ENCODE peak calls at places on chromosomes 6 and 20, in eight cellular contexts. I is heart right ventricle; F is SJSA1; Z is epithelial cell of prostate; M is neuronal stem cell; K is CD4-positive, alpha-beta memory T cell; J is psoas muscle; P is AG04450. V is an unnamed sample.

GRCh38 chr20:46226602-46227001 is 81.7 kb downstream of the CDH22 start:
- DNase-seq in I (no peak), F (no peak), Z (no peak), M (no peak), K (no peak), J (peak), P (no peak), V (no peak)

GRCh38 chr20:51680067-51680749 is 88.0 kb downstream of the ATP9A start:
- DNase-seq in I (no peak), F (no peak), Z (no peak), M (no peak), K (no peak), J (no peak), P (no peak), V (no peak)

GRCh38 chr6:67640462-67640861 is 994.6 kb upstream of the ADGRB3 start:
- DNase-seq in I (no peak), F (no peak), Z (no peak), M (no peak), K (no peak), J (no peak), P (no peak), V (no peak)

GRCh38 chr6:21185849-21186478 is 407.6 kb upstream of the SOX4 start:
- DNase-seq in I (no peak), F (no peak), Z (no peak), M (peak), K (no peak), J (no peak), P (no peak), V (no peak)

GRCh38 chr20:44442298-44443070 is 33.2 kb upstream of the TTPAL start:
- DNase-seq in I (no peak), F (no peak), Z (no peak), M (no peak), K (no peak), J (no peak), P (no peak), V (no peak)

GRCh38 chr6:115971785-115972184 is 88.9 kb downstream of the FRK start:
- DNase-seq in I (no peak), F (no peak), Z (no peak), M (no peak), K (no peak), J (no peak), P (no peak), V (no peak)

GRCh38 chr6:160331753-160332152 is 16.4 kb upstream of the SLC22A3 start:
- DNase-seq in I (no peak), F (no peak), Z (no peak), M (no peak), K (no peak), J (no peak), P (no peak), V (no peak)

GRCh38 chr6:118542184-118542952 is 5.7 kb upstream of the PLN start:
- DNase-seq in I (no peak), F (peak), Z (peak), M (no peak), K (no peak), J (no peak), P (no peak), V (no peak)

GRCh38 chr20:31906001-31906400 is 35.6 kb downstream of the TTLL9 start:
- DNase-seq in I (no peak), F (no peak), Z (no peak), M (no peak), K (no peak), J (no peak), P (no peak), V (no peak)

GRCh38 chr6:40210628-40211056 is 276.4 kb upstream of the MOCS1 start:
- DNase-seq in I (no peak), F (no peak), Z (no peak), M (no peak), K (no peak), J (no peak), P (no peak), V (no peak)

GRCh38 chr20:16423311-16424212 is 149.7 kb downstream of the KIF16B start:
- DNase-seq in I (no peak), F (no peak), Z (no peak), M (no peak), K (no peak), J (no peak), P (no peak), V (no peak)

GRCh38 chr6:11598687-11599086 is 61.1 kb downstream of the TMEM170B start:
- DNase-seq in I (no peak), F (no peak), Z (no peak), M (no peak), K (no peak), J (no peak), P (no peak), V (no peak)

GRCh38 chr6:2751871-2752270 is 1.1 kb upstream of the MYLK4 start:
- DNase-seq in I (no peak), F (peak), Z (no peak), M (no peak), K (no peak), J (no peak), P (no peak), V (no peak)

GRCh38 chr6:104814743-104815142 is 45.0 kb downstream of the HACE1 start:
- DNase-seq in I (no peak), F (no peak), Z (no peak), M (no peak), K (no peak), J (no peak), P (no peak), V (no peak)

GRCh38 chr6:22827760-22828159 is 258.4 kb downstream of the HDGFL1 start:
- DNase-seq in I (no peak), F (no peak), Z (no peak), M (no peak), K (no peak), J (no peak), P (no peak), V (no peak)

GRCh38 chr6:38012573-38012972 is 193.0 kb downstream of the ZFAND3 start:
- DNase-seq in I (no peak), F (peak), Z (no peak), M (no peak), K (peak), J (no peak), P (peak), V (no peak)

GRCh38 chr6:53543341-53544010 is 1.4 kb downstream of the GCLC start:
- DNase-seq in I (no peak), F (peak), Z (no peak), M (no peak), K (no peak), J (no peak), P (peak), V (no peak)

GRCh38 chr6:4612636-4613171 is 163.5 kb upstream of the CDYL start:
- DNase-seq in I (peak), F (no peak), Z (no peak), M (no peak), K (no peak), J (peak), P (no peak), V (no peak)

GRCh38 chr20:1417273-1417672 is 24.4 kb upstream of the FKBP1A start:
- DNase-seq in I (no peak), F (peak), Z (no peak), M (no peak), K (no peak), J (no peak), P (no peak), V (no peak)

GRCh38 chr6:116969211-116969863 is 92.3 kb downstream of the RFX6 start:
- DNase-seq in I (no peak), F (peak), Z (no peak), M (peak), K (no peak), J (no peak), P (peak), V (no peak)

GRCh38 chr6:29425075-29425474 is 10.3 kb downstream of the OR12D1 start:
- DNase-seq in I (no peak), F (no peak), Z (no peak), M (no peak), K (no peak), J (no peak), P (no peak), V (no peak)

GRCh38 chr6:110999634-111000270 is 17.9 kb downstream of the RPF2 start:
- DNase-seq in I (no peak), F (peak), Z (no peak), M (no peak), K (peak), J (no peak), P (no peak), V (no peak)

GRCh38 chr6:131995924-131996323 is 44.8 kb upstream of the CCN2 start:
- DNase-seq in I (no peak), F (peak), Z (peak), M (no peak), K (no peak), J (no peak), P (peak), V (no peak)

GRCh38 chr20:61539706-61540360 is 287.8 kb downstream of the CDH4 start:
- DNase-seq in I (no peak), F (no peak), Z (no peak), M (no peak), K (no peak), J (no peak), P (no peak), V (no peak)

GRCh38 chr20:45450097-45450818 is 19.3 kb upstream of the WFDC2 start:
- DNase-seq in I (no peak), F (no peak), Z (peak), M (no peak), K (peak), J (no peak), P (no peak), V (no peak)

GRCh38 chr20:9608639-9609440 is 94.5 kb downstream of the LAMP5 start:
- DNase-seq in I (no peak), F (no peak), Z (no peak), M (no peak), K (no peak), J (no peak), P (no peak), V (no peak)

GRCh38 chr6:18387061-18387721 is at the start of gene RNF144B:
- DNase-seq in I (peak), F (peak), Z (peak), M (peak), K (peak), J (peak), P (no peak), V (peak)

GRCh38 chr6:5085638-5086293 is 625 bp downstream of the PPP1R3G start:
- DNase-seq in I (peak), F (no peak), Z (no peak), M (peak), K (no peak), J (peak), P (no peak), V (no peak)

GRCh38 chr20:37319120-37319717 is 26.7 kb upstream of the SRC start:
- DNase-seq in I (no peak), F (no peak), Z (no peak), M (peak), K (no peak), J (no peak), P (no peak), V (no peak)

GRCh38 chr6:70221025-70221714 is 81.7 kb downstream of the COL9A1 start:
- DNase-seq in I (no peak), F (no peak), Z (no peak), M (peak), K (peak), J (no peak), P (no peak), V (no peak)

GRCh38 chr6:7532821-7533220 is 8.7 kb upstream of the DSP start:
- DNase-seq in I (no peak), F (no peak), Z (no peak), M (no peak), K (no peak), J (no peak), P (no peak), V (no peak)

GRCh38 chr20:58871533-58872102 is 19.1 kb downstream of the GNAS start:
- DNase-seq in I (no peak), F (no peak), Z (no peak), M (no peak), K (no peak), J (no peak), P (no peak), V (no peak)

GRCh38 chr6:13593720-13594119 is 19.3 kb downstream of the SIRT5 start:
- DNase-seq in I (no peak), F (no peak), Z (no peak), M (no peak), K (no peak), J (no peak), P (no peak), V (no peak)

GRCh38 chr20:51175156-51175555 is 152.2 kb upstream of the KCNG1 start:
- DNase-seq in I (no peak), F (no peak), Z (no peak), M (no peak), K (no peak), J (no peak), P (no peak), V (no peak)

GRCh38 chr6:36793296-36793912 is 45.8 kb downstream of the CPNE5 start:
- DNase-seq in I (no peak), F (no peak), Z (no peak), M (no peak), K (no peak), J (no peak), P (no peak), V (no peak)
- H3K27ac ChIP-seq in I (no peak), F (no peak), Z (no peak), M (no peak), K (no peak), J (no peak), P (no peak), V (no peak)

DNA sequence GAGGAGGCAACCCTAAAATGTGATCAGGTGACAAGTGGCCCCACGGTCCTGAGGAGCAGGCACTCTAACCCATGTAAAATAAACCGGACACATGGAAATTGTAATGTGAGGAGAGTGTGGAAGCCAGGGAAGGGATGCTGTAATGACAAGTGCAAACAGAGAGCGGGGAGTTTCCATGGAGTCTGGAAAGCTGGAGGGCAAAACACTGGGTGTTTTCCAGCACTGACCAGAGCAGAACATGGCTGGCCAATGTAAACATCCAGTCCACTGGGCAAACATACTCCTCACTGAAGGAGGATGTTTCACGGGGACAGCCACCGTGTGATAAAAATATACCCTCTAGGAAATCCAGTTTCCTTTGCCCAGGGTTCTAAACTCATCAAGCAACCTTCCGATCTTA is 219.0 kb upstream of the JARID2 start:
- DNase-seq in I (no peak), F (no peak), Z (no peak), M (no peak), K (no peak), J (no peak), P (peak), V (no peak)
- H3K27ac ChIP-seq in I (no peak), F (no peak), Z (no peak), M (no peak), K (no peak), J (no peak), P (no peak), V (no peak)

GRCh38 chr6:158653577-158654354 is 3.9 kb downstream of the SYTL3 start:
- DNase-seq in I (peak), F (peak), Z (no peak), M (no peak), K (peak), J (no peak), P (no peak), V (peak)

GRCh38 chr6:158655569-158656450 is 6.0 kb downstream of the SYTL3 start:
- DNase-seq in I (no peak), F (no peak), Z (no peak), M (no peak), K (no peak), J (no peak), P (no peak), V (peak)

GRCh38 chr6:158660331-158660730 is 10.5 kb downstream of the SYTL3 start:
- DNase-seq in I (no peak), F (no peak), Z (no peak), M (no peak), K (peak), J (no peak), P (no peak), V (no peak)

GRCh38 chr6:158654498-158654897 is 4.6 kb downstream of the SYTL3 start:
- DNase-seq in I (peak), F (peak), Z (no peak), M (no peak), K (no peak), J (peak), P (no peak), V (peak)

DNA sequence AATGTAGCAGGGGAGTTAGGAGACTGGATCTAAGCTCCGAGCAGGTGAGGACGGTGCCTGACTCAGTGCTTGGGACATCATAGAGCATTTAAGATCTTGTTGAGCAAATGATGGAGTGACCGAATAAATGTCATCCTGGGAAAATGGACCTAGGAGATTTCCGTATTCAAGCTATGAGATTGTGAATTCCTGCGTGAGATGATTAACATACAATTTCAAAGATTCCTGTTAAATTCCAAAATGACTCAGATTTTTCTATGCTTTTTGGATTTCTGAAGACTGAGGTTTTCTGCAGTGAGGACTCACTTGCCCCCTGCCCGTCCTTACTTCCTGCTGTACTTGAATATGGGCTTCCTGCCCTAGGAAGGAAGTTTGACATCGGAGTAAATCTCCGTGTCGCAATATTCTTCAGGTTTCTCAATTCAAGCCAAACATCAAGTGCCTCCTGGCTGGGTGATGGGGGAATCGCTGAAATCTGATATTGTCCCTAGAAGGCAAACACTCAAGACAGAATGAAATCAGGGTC is 5.2 kb downstream of the SYTL3 start:
- DNase-seq in I (no peak), F (no peak), Z (no peak), M (no peak), K (no peak), J (no peak), P (no peak), V (no peak)
- H3K27ac ChIP-seq in I (peak), F (peak), Z (no peak), M (no peak), K (peak), J (peak), P (peak), V (no peak)

DNA sequence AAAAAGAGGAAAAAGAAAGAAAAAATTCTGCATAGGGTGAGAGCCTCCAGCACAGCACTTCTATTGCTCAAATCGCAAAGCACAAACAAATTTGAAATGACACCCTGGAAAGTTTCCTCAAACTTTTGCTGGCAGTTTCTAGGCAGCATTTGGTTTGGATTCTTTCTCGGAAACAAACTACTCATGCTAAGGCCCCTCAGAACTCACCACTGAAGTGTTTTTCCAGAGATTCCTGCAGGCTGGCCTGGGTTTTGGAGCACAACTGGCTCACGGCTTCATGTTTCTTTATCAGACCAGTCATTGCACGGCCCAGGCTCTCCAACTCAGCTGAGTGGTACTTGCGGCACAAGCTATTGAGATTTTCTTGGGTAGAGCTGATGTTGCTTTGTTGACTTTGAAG is 237.8 kb downstream of the SYNE1 start:
- DNase-seq in I (no peak), F (no peak), Z (no peak), M (no peak), K (no peak), J (no peak), P (no peak), V (peak)
- H3K27ac ChIP-seq in I (no peak), F (no peak), Z (no peak), M (no peak), K (no peak), J (peak), P (peak), V (peak)

GRCh38 chr20:3172126-3172932 is 1.0 kb downstream of the LZTS3 start:
- DNase-seq in I (no peak), F (no peak), Z (no peak), M (no peak), K (no peak), J (peak), P (no peak), V (no peak)
- H3K27ac ChIP-seq in I (no peak), F (no peak), Z (no peak), M (peak), K (no peak), J (no peak), P (no peak), V (no peak)

GRCh38 chr20:5524886-5525285 is 208.1 kb upstream of the PROKR2 start:
- DNase-seq in I (no peak), F (no peak), Z (no peak), M (no peak), K (no peak), J (no peak), P (no peak), V (no peak)
- H3K27ac ChIP-seq in I (no peak), F (no peak), Z (no peak), M (no peak), K (no peak), J (no peak), P (no peak), V (no peak)

DNA sequence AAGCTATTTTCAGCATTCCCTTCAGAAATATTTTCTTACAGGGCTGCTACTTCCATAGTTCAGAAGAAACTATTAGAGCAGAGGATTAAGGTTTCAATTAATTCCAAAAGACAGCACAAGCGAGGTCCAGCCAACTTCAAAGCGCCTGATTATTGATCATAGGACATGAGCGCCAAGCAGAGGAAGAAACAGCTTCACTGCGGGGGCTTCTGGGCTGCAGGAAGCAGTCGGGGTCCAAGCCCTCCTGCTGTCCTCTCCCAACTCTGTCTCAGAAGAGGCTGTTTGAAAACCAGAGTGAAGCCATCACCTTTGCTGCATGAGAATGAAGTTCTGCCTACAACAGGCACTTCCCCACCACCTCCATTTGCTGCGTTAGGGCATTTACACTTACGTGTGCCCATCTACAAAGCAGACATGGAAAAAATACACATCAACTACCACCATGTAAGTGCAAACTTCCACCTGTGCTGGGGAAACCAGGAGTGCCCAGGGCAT is 23.9 kb downstream of the SUMO4 start:
- DNase-seq in I (no peak), F (no peak), Z (no peak), M (no peak), K (no peak), J (no peak), P (no peak), V (no peak)
- H3K27ac ChIP-seq in I (peak), F (no peak), Z (no peak), M (no peak), K (no peak), J (no peak), P (no peak), V (no peak)

DNA sequence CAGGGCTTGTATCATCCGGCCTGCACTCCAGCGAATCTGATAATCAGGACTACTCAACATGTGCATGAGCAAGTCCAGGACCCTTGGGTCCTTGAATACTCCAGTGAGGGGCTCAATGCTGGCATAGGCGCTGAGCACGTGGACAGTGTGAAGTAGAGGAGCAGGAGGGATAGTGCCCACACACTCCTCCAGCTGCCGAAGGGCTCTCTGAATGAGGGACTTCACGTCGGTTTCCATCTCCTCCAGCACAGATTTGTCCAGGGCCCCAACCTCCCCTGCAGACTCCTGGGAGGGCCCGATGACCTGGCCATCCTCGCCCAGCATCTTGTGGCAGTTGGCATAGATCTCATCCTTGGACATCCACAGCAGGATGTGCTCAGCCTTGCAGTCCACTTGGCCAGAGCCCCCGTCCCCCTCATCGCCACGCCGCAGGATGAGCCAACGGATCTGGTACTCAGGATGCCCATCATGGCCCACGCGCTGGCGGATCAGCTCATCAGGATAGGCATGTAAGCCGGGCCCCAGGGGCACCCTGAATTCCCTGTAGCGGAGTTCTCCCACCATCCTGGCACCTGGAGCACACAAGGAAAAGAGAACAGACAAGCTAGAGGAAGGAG is 1.3 kb downstream of the CUL7 start:
- DNase-seq in I (no peak), F (no peak), Z (no peak), M (no peak), K (no peak), J (no peak), P (no peak), V (no peak)
- H3K27ac ChIP-seq in I (peak), F (no peak), Z (no peak), M (no peak), K (peak), J (peak), P (peak), V (peak)

GRCh38 chr6:1227935-1228753 is 83.8 kb upstream of the FOXQ1 start:
- DNase-seq in I (no peak), F (no peak), Z (no peak), M (no peak), K (no peak), J (no peak), P (no peak), V (no peak)
- H3K27ac ChIP-seq in I (no peak), F (no peak), Z (no peak), M (no peak), K (no peak), J (no peak), P (no peak), V (no peak)

V was measured in ascending aorta.